ENCODE peak calls at places on chromosomes 2 and 18, in six cellular contexts. T is brain microvascular endothelial cell, L is A549, X is foreskin fibroblast, V is ovary, R is gastrocnemius medialis. E is an unnamed sample.

GRCh38 chr2:169222665-169223064 is 139.7 kb downstream of the LRP2 start:
- DNase-seq in L (no peak), R (no peak), V (no peak), T (no peak), X (no peak), E (no peak)

GRCh38 chr2:231720971-231721640 is 12.8 kb downstream of the PTMA start:
- DNase-seq in V (no peak), T (no peak), L (no peak), X (no peak), R (no peak), E (no peak)

GRCh38 chr18:70289351-70290330 is 796 bp downstream of the SOCS6 start:
- DNase-seq in R (no peak), V (peak; percentile 39), X (peak; percentile 19), T (no peak), L (no peak), E (peak; percentile 42)

GRCh38 chr2:149894226-149894625 is 306.7 kb upstream of the MMADHC start:
- DNase-seq in X (peak; percentile 26), L (no peak), R (no peak), T (no peak), V (no peak), E (no peak)

GRCh38 chr18:42719221-42719620 is 396.3 kb downstream of the RIT2 start:
- DNase-seq in V (no peak), X (no peak), L (no peak), T (no peak), R (no peak), E (no peak)

GRCh38 chr2:20723543-20723942 is 56.6 kb downstream of the GDF7 start:
- DNase-seq in L (no peak), X (no peak), V (no peak), R (no peak), T (peak; percentile 29), E (no peak)

GRCh38 chr2:8146329-8147048 is 535.4 kb upstream of the ID2 start:
- DNase-seq in T (no peak), X (no peak), R (no peak), L (no peak), V (no peak), E (no peak)

GRCh38 chr2:48954311-48954710 is 198.8 kb upstream of the LHCGR start:
- DNase-seq in X (no peak), T (no peak), R (no peak), L (no peak), V (no peak), E (no peak)

GRCh38 chr2:238287702-238288649 is at the start of gene PER2:
- DNase-seq in V (peak; percentile 76), T (peak; percentile 81), R (peak; percentile 31), X (peak; percentile 74), L (peak; percentile 71), E (peak; percentile 85)

GRCh38 chr2:98518106-98518505 is 73.4 kb downstream of the INPP4A start:
- DNase-seq in X (no peak), L (no peak), R (no peak), V (no peak), T (no peak), E (no peak)

GRCh38 chr2:198371902-198372611 is 567.7 kb downstream of the PLCL1 start:
- DNase-seq in V (no peak), X (peak; percentile 38), T (no peak), R (no peak), L (no peak), E (no peak)

GRCh38 chr2:49028101-49028500 is 126.2 kb downstream of the FSHR start:
- DNase-seq in X (no peak), V (no peak), L (no peak), R (no peak), T (no peak), E (no peak)

GRCh38 chr2:52336951-52337350 is 1305.0 kb upstream of the NRXN1 start:
- DNase-seq in V (no peak), R (no peak), X (no peak), L (no peak), T (no peak), E (no peak)

GRCh38 chr2:28665041-28665704 is 86.5 kb upstream of the PPP1CB start:
- DNase-seq in V (peak; percentile 62), R (no peak), L (no peak), X (peak; percentile 88), T (peak; percentile 54), E (no peak)

GRCh38 chr2:68774569-68775271 is 40.1 kb downstream of the ARHGAP25 start:
- DNase-seq in T (no peak), X (no peak), V (peak; percentile 70), R (no peak), L (no peak), E (peak; percentile 67)

GRCh38 chr2:200456567-200456966 is 53.3 kb downstream of the KCTD18 start:
- DNase-seq in L (no peak), R (no peak), V (no peak), X (no peak), T (no peak), E (no peak)

GRCh38 chr2:237577956-237578870 is 11.8 kb downstream of the PRLH start:
- DNase-seq in T (no peak), V (peak; percentile 11), R (no peak), X (no peak), L (no peak), E (no peak)

GRCh38 chr2:212328129-212328528 is 210.5 kb downstream of the ERBB4 start:
- DNase-seq in T (no peak), L (no peak), R (no peak), V (no peak), X (no peak), E (no peak)
- H3K4me3 ChIP-seq in T (no peak overlapping the region), L (no peak overlapping the region), R (no peak overlapping the region), V (no peak overlapping the region), X (no peak overlapping the region), E (no peak overlapping the region)

DNA sequence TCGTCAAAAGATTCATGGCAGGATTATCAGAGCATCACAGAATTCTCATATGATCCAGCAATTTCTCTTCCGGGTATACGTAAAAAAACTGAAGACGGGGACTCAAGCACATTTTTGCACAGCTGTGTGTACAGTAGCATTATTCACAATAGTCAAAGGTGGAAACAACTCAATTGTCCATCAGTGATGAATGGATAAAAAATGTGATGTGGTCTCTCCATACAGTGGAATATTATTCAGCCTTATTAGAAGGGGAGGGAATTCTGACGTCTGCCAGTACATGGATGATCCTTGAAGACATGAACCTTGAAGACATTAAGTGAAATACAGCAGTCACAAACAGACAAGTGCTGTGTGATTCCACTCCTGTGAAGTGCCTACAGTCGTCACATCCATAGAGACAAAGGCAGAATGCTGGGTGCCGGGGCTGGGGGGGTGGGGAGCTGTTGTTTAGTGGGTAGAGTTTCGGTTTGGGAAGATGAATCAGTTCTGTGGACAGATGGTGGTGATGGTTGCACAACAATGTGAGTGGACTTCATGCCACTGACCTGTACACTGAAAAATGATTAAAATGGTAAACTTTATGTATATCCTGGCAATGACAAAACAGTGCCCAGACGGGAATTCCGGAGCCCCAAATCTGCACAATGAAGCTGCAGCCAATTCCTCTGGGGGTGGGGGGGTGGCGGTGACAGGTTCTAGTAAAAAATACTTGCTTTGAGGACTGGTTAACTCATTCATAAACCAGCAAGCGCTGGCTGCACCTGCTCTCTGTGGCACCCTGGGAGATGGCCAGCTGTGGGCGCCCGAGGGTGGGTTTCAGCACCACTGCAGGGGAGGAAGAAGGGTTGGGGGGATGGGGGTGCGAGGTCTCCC is 82.0 kb upstream of the HPCAL1 start:
- DNase-seq in X (peak; percentile 69), R (no peak), T (peak; percentile 16), L (no peak), V (no peak), E (no peak)
- H3K4me3 ChIP-seq in X (no peak overlapping the region), R (no peak overlapping the region), T (no peak overlapping the region), L (no peak overlapping the region), V (no peak overlapping the region), E (no peak overlapping the region)

GRCh38 chr2:218523651-218524050 is 44.5 kb downstream of the USP37 start:
- DNase-seq in R (no peak), X (no peak), L (no peak), V (no peak), T (no peak), E (no peak)
- H3K4me3 ChIP-seq in R (no peak overlapping the region), X (no peak overlapping the region), L (no peak overlapping the region), V (no peak overlapping the region), T (no peak overlapping the region), E (no peak overlapping the region)

GRCh38 chr2:74204436-74204835 is 6.0 kb downstream of the MTHFD2 start:
- DNase-seq in T (no peak), R (no peak), V (no peak), X (no peak), L (no peak), E (no peak)
- H3K4me3 ChIP-seq in T (no peak overlapping the region), R (no peak overlapping the region), V (no peak overlapping the region), X (no peak overlapping the region), L (no peak overlapping the region), E (no peak overlapping the region)

GRCh38 chr2:122755281-122755780 is 999.9 kb downstream of the TSN start:
- DNase-seq in T (no peak), X (no peak), R (no peak), L (no peak), V (no peak), E (no peak)
- H3K4me3 ChIP-seq in T (no peak overlapping the region), X (no peak overlapping the region), R (no peak overlapping the region), L (no peak overlapping the region), V (no peak overlapping the region), E (no peak overlapping the region)

GRCh38 chr2:61969376-61969775 is 63.9 kb downstream of the COMMD1 start:
- DNase-seq in X (no peak), T (no peak), V (no peak), L (no peak), R (no peak), E (no peak)

GRCh38 chr2:61966087-61966727 is 60.7 kb downstream of the COMMD1 start:
- DNase-seq in R (no peak), V (no peak), L (no peak), T (no peak), X (no peak), E (no peak)

GRCh38 chr2:61967262-61967661 is 61.8 kb downstream of the COMMD1 start:
- DNase-seq in R (no peak), V (no peak), T (no peak), X (no peak), L (no peak), E (no peak)

GRCh38 chr2:61970807-61971556 is 65.5 kb downstream of the COMMD1 start:
- DNase-seq in X (no peak), V (no peak), R (no peak), T (no peak), L (no peak), E (no peak)
- H3K4me3 ChIP-seq in X (no peak overlapping the region), V (no peak overlapping the region), R (no peak overlapping the region), T (no peak overlapping the region), L (no peak overlapping the region), E (no peak overlapping the region)

DNA sequence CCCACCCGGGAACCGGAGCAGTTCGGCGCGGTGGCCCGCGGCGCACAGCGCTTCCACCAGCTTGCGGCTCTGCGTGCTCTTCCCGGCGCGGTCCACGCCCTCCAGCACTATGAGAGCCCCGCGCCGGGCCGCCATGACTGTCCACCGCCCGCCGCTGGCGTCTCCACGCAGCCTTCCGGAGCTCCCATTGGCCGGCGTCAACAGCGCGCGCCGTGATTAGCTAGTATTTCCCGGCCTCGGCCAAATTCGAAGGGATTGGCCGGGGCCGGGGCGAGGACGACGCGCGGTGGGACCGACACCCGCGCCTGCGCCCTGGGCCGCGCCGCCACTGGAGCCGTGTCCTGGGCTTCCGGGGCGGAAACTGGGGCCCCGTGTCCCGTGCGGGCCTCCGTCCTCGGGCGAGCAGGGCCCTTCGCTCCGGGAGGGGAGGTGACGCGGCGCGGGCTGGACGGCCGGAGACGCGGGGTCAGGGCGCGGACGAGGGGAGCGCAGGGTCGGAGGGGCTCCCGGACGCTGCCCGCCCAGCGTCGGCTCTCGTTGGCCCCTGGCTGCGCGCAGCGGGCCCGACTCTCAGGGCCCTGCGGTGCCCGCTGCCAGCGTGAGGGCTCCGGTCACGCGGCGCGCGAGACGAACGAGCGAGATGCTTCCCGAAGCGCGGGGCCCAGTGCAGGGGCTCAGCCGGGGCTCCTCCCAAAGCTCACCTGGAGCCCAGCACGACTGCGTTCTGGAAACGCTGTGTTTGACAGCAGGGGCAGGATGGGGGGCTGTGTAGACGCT is at the start of gene DTYMK:
- DNase-seq in X (peak; percentile 97), T (peak; percentile 93), L (peak; percentile 96), R (peak; percentile 92), V (peak; percentile 94), E (peak; percentile 97)
- H3K4me3 ChIP-seq in X (peak within 1 kb of the TSS; percentile 95), T (peak within 1 kb of the TSS; percentile 82), L (peak within 1 kb of the TSS; percentile 69), R (peak within 1 kb of the TSS; percentile 84), V (peak within 1 kb of the TSS; percentile 99), E (peak within 1 kb of the TSS; percentile 96)